ENCODE peak calls at places on chromosome 3, in five cellular contexts. E is H1, N is mesenchymal stem cell, B is trophoblast cell, U is IMR-90. M is an unnamed sample. For H3K36me3, the result is how much of the 10 kb centered on the place peaks cover.

GRCh38 chr3:52317601-52318000 is 1.5 kb downstream of the DNAH1 start:
- DNase-seq in E (peak), N (peak), B (peak), U (peak), M (peak)

GRCh38 chr3:176554791-176555330 is 642.4 kb downstream of the TBL1XR1 start:
- DNase-seq in E (no peak), N (no peak), B (peak), U (no peak), M (no peak)

GRCh38 chr3:170714562-170715535 is 129.0 kb upstream of the SLC7A14 start:
- DNase-seq in E (no peak), N (peak), B (peak), U (peak), M (no peak)

GRCh38 chr3:46673151-46674030 is 20.1 kb downstream of the ALS2CL start:
- DNase-seq in E (no peak), N (no peak), B (no peak), U (no peak), M (no peak)

GRCh38 chr3:66989860-66990696 is 8.0 kb upstream of the KBTBD8 start:
- DNase-seq in E (no peak), N (no peak), B (peak), U (no peak), M (no peak)

GRCh38 chr3:65342084-65342683 is 654.4 kb upstream of the ADAMTS9 start:
- DNase-seq in E (peak), N (peak), B (peak), U (peak), M (peak)

GRCh38 chr3:100001514-100002270 is 112.6 kb downstream of the FILIP1L start:
- DNase-seq in E (no peak), N (no peak), B (no peak), U (no peak), M (no peak)

GRCh38 chr3:177195941-177196472 is 1.3 kb downstream of the TBL1XR1 start:
- DNase-seq in E (no peak), N (peak), B (no peak), U (no peak), M (peak)

GRCh38 chr3:23172059-23172458 is 31.1 kb upstream of the UBE2E2 start:
- DNase-seq in E (no peak), N (no peak), B (no peak), U (no peak), M (no peak)

GRCh38 chr3:42190701-42191442 is 75.1 kb downstream of the CCK start:
- DNase-seq in E (no peak), N (peak), B (peak), U (peak), M (peak)

GRCh38 chr3:186124618-186125017 is 15.7 kb upstream of the ETV5 start:
- DNase-seq in E (no peak), N (no peak), B (peak), U (no peak), M (no peak)

GRCh38 chr3:197516517-197516889 is 39.3 kb downstream of the BDH1 start:
- DNase-seq in E (no peak), N (peak), B (peak), U (peak), M (no peak)

GRCh38 chr3:177420643-177421042 is 223.4 kb upstream of the TBL1XR1 start:
- DNase-seq in E (no peak), N (peak), B (no peak), U (peak), M (no peak)

GRCh38 chr3:66095295-66096001 is 56.7 kb upstream of the MAGI1 start:
- DNase-seq in E (no peak), N (no peak), B (no peak), U (peak), M (no peak)

GRCh38 chr3:16476636-16477035 is 36.9 kb downstream of the RFTN1 start:
- DNase-seq in E (no peak), N (peak), B (no peak), U (peak), M (no peak)

GRCh38 chr3:158167737-158168469 is 58.0 kb downstream of the RSRC1 start:
- DNase-seq in E (no peak), N (peak), B (no peak), U (peak), M (no peak)

GRCh38 chr3:171901615-171902312 is 58.6 kb downstream of the TMEM212 start:
- DNase-seq in E (no peak), N (peak), B (no peak), U (peak), M (no peak)

GRCh38 chr3:47299396-47300318 is 16.9 kb downstream of the KLHL18 start:
- DNase-seq in E (no peak), N (no peak), B (peak), U (no peak), M (no peak)

GRCh38 chr3:144466114-144466513 is 494.5 kb downstream of the DIPK2A start:
- DNase-seq in E (no peak), N (no peak), B (no peak), U (no peak), M (no peak)

GRCh38 chr3:53823026-53823955 is 22.9 kb downstream of the CHDH start:
- DNase-seq in E (no peak), N (no peak), B (no peak), U (no peak), M (no peak)

GRCh38 chr3:53824795-53825194 is 21.4 kb downstream of the CHDH start:
- DNase-seq in E (no peak), N (no peak), B (no peak), U (no peak), M (no peak)

GRCh38 chr3:53823956-53824320 is 22.3 kb downstream of the CHDH start:
- DNase-seq in E (no peak), N (no peak), B (no peak), U (no peak), M (no peak)

GRCh38 chr3:53828581-53828980 is 17.6 kb downstream of the CHDH start:
- DNase-seq in E (no peak), N (no peak), B (no peak), U (no peak), M (no peak)

GRCh38 chr3:53826048-53826447 is 20.2 kb downstream of the CHDH start:
- DNase-seq in E (no peak), N (no peak), B (no peak), U (peak), M (no peak)
- H3K36me3 ChIP-seq in E (under half), N (under half), B (under half), U (under half), M (under half)

DNA sequence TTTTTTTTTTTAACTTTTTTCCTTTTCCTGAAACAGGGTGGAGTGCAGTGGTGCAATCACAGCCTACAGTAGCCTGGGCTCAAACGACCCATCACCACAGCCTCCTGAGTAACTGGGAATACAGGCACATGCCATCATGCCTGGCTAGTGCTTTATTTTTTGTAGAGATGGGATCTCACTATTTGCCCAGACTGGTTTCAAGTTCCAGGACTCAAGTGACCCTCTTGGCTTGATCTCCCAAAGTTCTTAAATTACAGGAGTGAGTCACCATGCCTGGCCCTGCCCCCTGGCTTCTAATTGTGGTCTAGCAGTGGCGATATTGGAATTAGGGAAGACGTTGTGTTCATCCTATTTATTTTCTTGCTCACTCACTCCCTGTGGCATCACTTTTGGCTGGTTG is 1138.4 kb downstream of the SI start:
- DNase-seq in E (no peak), N (peak), B (no peak), U (no peak), M (no peak)
- H3K14ac ChIP-seq in E (no peak), N (no peak), B (no peak), U (no peak), M (no peak)

DNA sequence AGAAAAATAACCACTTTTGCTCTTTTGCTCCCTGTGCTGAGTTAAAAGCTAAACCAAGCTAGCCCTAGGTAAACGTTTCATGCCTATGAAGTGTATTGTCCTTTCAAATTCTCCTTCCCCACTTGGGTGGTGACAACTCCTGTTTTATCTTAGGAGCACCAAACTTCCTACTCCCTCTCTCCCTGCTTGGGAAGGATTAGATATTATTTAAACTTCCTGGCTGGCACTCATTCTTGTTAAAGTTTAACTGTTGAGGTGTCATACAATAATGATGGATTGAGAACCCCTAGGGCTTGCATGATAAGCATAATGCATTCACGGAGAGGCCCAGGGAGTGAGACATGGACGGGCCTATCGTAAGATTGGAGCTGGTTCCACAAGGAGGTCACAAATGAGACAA is 29.5 kb downstream of the B4GALT4 start:
- DNase-seq in E (no peak), N (no peak), B (no peak), U (no peak), M (no peak)
- H3K36me3 ChIP-seq in E (half or more), N (under half), B (under half), U (under half), M (half or more)

DNA sequence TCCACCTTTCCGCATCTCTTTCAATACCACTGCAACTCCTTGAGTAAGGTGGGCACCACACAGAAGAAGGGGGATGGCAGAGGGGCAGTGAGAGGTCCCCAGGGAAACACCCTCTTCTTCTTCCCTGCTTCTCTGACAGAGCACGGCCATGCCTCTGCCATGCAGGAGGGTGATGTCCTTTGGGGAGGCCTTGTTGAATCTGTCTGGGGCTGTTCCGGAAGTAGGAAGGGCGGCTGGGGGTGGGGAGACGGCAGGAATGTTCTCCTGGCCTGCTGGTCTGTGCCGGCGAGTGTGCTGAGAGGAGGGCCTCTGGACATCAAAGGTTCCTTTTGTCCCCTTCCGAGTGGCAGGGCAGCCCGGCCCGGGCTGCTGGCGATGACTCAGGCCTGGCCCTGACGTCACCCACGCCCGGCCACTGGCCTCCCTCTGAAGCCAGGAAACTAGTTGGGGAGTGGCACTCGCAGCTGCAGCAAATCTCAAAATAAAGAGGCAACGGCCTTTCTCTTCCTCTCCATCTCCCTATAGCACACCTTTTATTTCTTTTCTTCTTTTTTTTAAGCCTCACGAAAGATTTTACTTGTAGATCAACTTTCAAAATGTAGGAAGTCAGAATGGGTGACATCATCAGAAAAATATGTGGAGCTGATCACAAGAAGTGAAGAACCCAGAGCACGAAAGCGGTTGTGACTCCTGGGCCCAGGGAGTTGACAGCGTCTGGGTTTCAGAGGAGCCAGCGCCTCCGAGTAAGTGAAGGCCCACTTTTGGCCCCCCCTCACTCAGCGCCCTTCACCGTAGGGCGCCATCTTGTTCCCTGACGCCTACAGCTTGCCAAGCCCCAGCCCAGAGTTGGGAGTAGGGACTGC is at the start of gene ZBTB38:
- DNase-seq in E (peak), N (peak), B (peak), U (peak), M (peak)
- H3K14ac ChIP-seq in E (no peak), N (no peak), B (peak), U (peak), M (no peak)

GRCh38 chr3:58152225-58153015 is 58.4 kb downstream of the DNASE1L3 start:
- DNase-seq in E (no peak), N (no peak), B (no peak), U (no peak), M (no peak)

GRCh38 chr3:58153371-58153770 is 57.4 kb downstream of the DNASE1L3 start:
- DNase-seq in E (no peak), N (no peak), B (no peak), U (no peak), M (no peak)

GRCh38 chr3:58155838-58156237 is 54.9 kb downstream of the DNASE1L3 start:
- DNase-seq in E (no peak), N (no peak), B (peak), U (no peak), M (no peak)

GRCh38 chr3:58157649-58158048 is 53.1 kb downstream of the DNASE1L3 start:
- DNase-seq in E (no peak), N (peak), B (no peak), U (no peak), M (no peak)

DNA sequence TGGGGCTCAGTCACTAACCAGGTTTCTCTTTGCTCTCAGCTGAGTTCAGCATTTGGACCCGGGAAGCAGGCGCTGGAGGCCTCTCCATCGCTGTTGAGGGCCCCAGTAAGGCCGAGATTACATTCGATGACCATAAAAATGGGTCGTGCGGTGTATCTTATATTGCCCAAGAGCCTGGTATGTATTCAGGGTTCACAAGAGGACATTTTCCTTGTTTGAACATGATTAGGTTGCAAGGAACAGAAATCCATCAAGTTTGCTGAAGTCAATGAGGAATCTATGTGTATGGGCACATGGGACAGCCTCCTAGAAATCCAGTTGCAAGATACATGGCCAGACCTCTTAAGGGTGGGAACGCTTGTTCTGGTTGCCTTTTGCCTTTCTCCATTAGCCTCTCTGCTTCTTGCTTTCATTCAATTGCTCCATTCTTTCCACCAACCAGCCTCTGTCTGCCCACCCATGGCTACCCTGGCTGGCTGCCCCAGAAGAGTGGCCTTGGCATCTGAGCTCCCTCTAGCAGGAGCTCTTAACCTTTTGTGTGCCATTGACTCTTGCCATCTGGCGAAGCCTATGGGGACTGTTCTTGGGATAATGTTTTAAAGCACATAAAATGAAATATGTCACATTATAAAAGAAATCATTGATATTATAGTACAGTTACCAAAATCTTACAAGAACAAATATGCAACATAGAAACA is 55.9 kb downstream of the DNASE1L3 start:
- DNase-seq in E (no peak), N (no peak), B (no peak), U (no peak), M (no peak)
- H3K36me3 ChIP-seq in E (under half), N (half or more), B (half or more), U (half or more), M (under half)

DNA sequence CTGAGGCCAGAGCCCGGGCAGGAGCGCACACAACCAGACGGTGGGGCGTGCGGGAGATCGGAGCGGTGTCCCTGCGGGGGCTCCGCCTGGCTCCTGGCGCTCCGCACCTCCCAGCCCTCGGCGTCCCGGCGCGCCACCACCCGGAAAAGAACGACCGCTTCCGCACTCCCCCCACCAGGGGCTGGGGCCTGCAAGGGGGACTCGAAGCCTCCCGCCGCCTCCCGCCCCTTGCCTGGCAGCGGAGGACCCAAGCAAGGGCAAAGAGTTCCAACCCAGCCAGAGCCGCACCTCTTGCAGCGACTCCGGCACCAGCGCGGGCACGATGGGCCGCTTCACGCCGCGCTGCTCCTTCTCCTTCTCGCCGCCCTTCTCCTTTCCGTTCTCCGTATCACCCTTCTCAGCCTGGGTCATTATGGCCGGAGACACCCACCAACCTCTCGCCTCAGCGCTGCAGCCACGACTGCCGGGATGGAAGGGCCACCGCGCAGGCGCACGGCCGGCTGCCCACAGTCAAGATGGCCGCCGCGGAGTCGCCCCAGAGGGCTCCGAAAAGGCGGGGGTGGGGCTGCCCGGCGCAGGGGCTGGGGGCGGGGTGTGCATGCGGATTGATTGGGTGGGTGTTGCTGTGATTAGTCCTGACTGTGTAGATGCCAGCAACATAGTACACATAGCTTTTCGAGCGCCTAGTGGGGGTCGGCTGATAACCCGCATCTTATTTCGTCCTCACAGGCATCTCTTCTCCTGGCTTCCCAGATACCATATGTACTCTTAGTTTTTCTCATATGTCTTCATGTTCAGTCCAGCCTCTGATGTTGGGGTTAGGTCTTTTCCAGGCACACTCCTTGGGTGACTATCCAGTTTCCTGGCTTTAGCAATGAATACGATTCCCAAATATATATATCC is at the start of gene ACTR8:
- DNase-seq in E (peak), N (peak), B (peak), U (peak), M (peak)
- H3K14ac ChIP-seq in E (no peak), N (no peak), B (peak), U (peak), M (peak)

GRCh38 chr3:15261274-15261673 is 55.2 kb downstream of the CAPN7 start:
- DNase-seq in E (no peak), N (no peak), B (no peak), U (no peak), M (no peak)

GRCh38 chr3:15260531-15260930 is 54.5 kb downstream of the CAPN7 start:
- DNase-seq in E (no peak), N (no peak), B (no peak), U (no peak), M (no peak)

GRCh38 chr3:15263926-15264325 is 57.9 kb downstream of the CAPN7 start:
- DNase-seq in E (no peak), N (no peak), B (no peak), U (no peak), M (no peak)

GRCh38 chr3:15263120-15263519 is 57.1 kb downstream of the CAPN7 start:
- DNase-seq in E (no peak), N (no peak), B (no peak), U (no peak), M (no peak)

DNA sequence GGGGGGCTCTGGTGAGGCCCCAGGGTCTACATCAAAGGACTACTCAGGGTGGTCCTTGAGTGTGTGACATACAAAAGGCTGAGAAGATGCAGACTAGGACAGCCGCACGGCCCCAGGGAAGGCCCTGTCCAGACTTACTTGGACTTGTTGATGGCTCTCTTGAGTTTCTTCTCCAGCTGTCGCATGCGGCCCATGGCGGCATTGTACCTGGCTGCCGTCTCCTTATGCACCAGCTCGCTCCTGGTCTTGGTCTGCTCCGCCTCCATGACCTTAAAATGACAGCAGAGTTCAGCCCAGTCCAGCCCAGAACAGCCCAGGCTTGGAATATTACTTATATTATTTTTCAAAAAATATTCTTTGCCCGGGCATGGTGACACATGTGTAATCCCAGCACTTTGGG is 56.0 kb downstream of the CAPN7 start:
- DNase-seq in E (no peak), N (no peak), B (no peak), U (no peak), M (no peak)
- H3K36me3 ChIP-seq in E (under half), N (under half), B (half or more), U (under half), M (under half)

M was measured in neuronal stem cell.